ENCODE peak calls at places on chromosomes 1 and 21, in nine cellular contexts. C is psoas muscle; H is stimulated activated CD4-positive, alpha-beta T cell treated with anti-CD3 and anti-CD28 coated beads, Interleukin-1b, Interleukin-23, amount 100 ng/mL, for 4 hours; W is myocyte; S is naive thymus-derived CD4-positive, alpha-beta T cell; Y is heart left ventricle; M is colonic mucosa; Z is Panc1; J is OCI-M1. P is an unnamed sample.

GRCh38 chr1:87129606-87130005 is 199.1 kb upstream of the LMO4 start:
- DNase-seq in C (peak), H (no peak), W (no peak), S (no peak), Y (peak), M (no peak), Z (no peak), J (peak), P (no peak)

GRCh38 chr1:53728702-53729535 is 10.0 kb downstream of the GLIS1 start:
- DNase-seq in C (no peak), H (no peak), W (no peak), S (no peak), Y (no peak), M (no peak), Z (no peak), J (no peak), P (no peak)

GRCh38 chr1:113981962-113982931 is 3.0 kb downstream of the OLFML3 start:
- DNase-seq in C (peak), H (no peak), W (peak), S (no peak), Y (peak), M (peak), Z (no peak), J (peak), P (peak)

GRCh38 chr1:14090531-14090930 is 390.5 kb downstream of the PRDM2 start:
- DNase-seq in C (no peak), H (no peak), W (no peak), S (no peak), Y (no peak), M (no peak), Z (no peak), J (no peak), P (no peak)

GRCh38 chr1:102105931-102106550 is 109.3 kb upstream of the OLFM3 start:
- DNase-seq in C (no peak), H (no peak), W (no peak), S (no peak), Y (no peak), M (no peak), Z (no peak), J (no peak), P (no peak)

GRCh38 chr1:223717695-223718363 is 5.5 kb downstream of the CAPN2 start:
- DNase-seq in C (no peak), H (no peak), W (no peak), S (no peak), Y (no peak), M (no peak), Z (no peak), J (peak), P (no peak)

GRCh38 chr1:211331011-211331709 is 4.5 kb downstream of the TRAF5 start:
- DNase-seq in C (no peak), H (no peak), W (no peak), S (no peak), Y (no peak), M (no peak), Z (no peak), J (no peak), P (no peak)

GRCh38 chr21:38993561-38993960 is 187.8 kb downstream of the ETS2 start:
- DNase-seq in C (peak), H (no peak), W (peak), S (no peak), Y (peak), M (peak), Z (no peak), J (no peak), P (peak)

GRCh38 chr1:214448536-214448935 is 102.9 kb downstream of the PTPN14 start:
- DNase-seq in C (no peak), H (no peak), W (no peak), S (no peak), Y (no peak), M (no peak), Z (no peak), J (no peak), P (no peak)

GRCh38 chr1:52691856-52692255 is 6.3 kb downstream of the COA7 start:
- DNase-seq in C (no peak), H (no peak), W (peak), S (no peak), Y (no peak), M (no peak), Z (no peak), J (no peak), P (no peak)

GRCh38 chr1:224621813-224622682 is 5.9 kb downstream of the CNIH3 start:
- DNase-seq in C (no peak), H (no peak), W (no peak), S (no peak), Y (no peak), M (no peak), Z (no peak), J (no peak), P (no peak)

GRCh38 chr1:229033480-229033879 is 237.4 kb upstream of the RAB4A start:
- DNase-seq in C (no peak), H (no peak), W (no peak), S (no peak), Y (no peak), M (no peak), Z (no peak), J (no peak), P (no peak)

GRCh38 chr1:226938903-226939438 is 1.1 kb upstream of the COQ8A start:
- DNase-seq in C (no peak), H (no peak), W (no peak), S (peak), Y (no peak), M (no peak), Z (no peak), J (peak), P (no peak)

GRCh38 chr1:6510493-6510892 is 19.0 kb upstream of the PLEKHG5 start:
- DNase-seq in C (no peak), H (no peak), W (no peak), S (no peak), Y (no peak), M (no peak), Z (no peak), J (no peak), P (no peak)

GRCh38 chr1:1136547-1137230 is 20.8 kb upstream of the C1orf159 start:
- DNase-seq in C (no peak), H (no peak), W (no peak), S (no peak), Y (no peak), M (peak), Z (no peak), J (no peak), P (no peak)

GRCh38 chr1:48869116-48869893 is 92.6 kb upstream of the BEND5 start:
- DNase-seq in C (no peak), H (no peak), W (no peak), S (no peak), Y (no peak), M (no peak), Z (no peak), J (peak), P (no peak)

GRCh38 chr1:30866594-30866993 is 42.0 kb downstream of the SDC3 start:
- DNase-seq in C (no peak), H (no peak), W (no peak), S (no peak), Y (no peak), M (no peak), Z (no peak), J (no peak), P (no peak)

GRCh38 chr1:231694465-231695077 is 68.0 kb downstream of the DISC1 start:
- DNase-seq in C (no peak), H (no peak), W (no peak), S (no peak), Y (no peak), M (no peak), Z (no peak), J (no peak), P (no peak)

GRCh38 chr21:28345934-28346333 is 646.7 kb downstream of the LTN1 start:
- DNase-seq in C (no peak), H (no peak), W (no peak), S (no peak), Y (no peak), M (no peak), Z (no peak), J (peak), P (no peak)

GRCh38 chr1:38858833-38859560 is 575 bp downstream of the RRAGC start:
- DNase-seq in C (peak), H (peak), W (peak), S (peak), Y (peak), M (peak), Z (no peak), J (peak), P (peak)

GRCh38 chr1:244231572-244232315 is 180.7 kb downstream of the ZBTB18 start:
- DNase-seq in C (peak), H (no peak), W (peak), S (no peak), Y (no peak), M (no peak), Z (no peak), J (no peak), P (peak)

GRCh38 chr1:178030452-178030851 is 60.6 kb upstream of the SEC16B start:
- DNase-seq in C (peak), H (no peak), W (peak), S (no peak), Y (no peak), M (no peak), Z (no peak), J (no peak), P (peak)

GRCh38 chr1:203127672-203128611 is at the start of gene ADORA1:
- DNase-seq in C (peak), H (no peak), W (peak), S (no peak), Y (peak), M (peak), Z (no peak), J (peak), P (peak)

GRCh38 chr1:48251323-48251722 is 28.8 kb downstream of the SLC5A9 start:
- DNase-seq in C (no peak), H (no peak), W (no peak), S (no peak), Y (no peak), M (no peak), Z (no peak), J (no peak), P (no peak)

GRCh38 chr1:224929335-224930237 is at the start of gene DNAH14:
- DNase-seq in C (peak), H (peak), W (peak), S (no peak), Y (peak), M (peak), Z (no peak), J (peak), P (peak)

GRCh38 chr21:31354604-31355443 is 10.8 kb upstream of the TIAM1 start:
- DNase-seq in C (peak), H (peak), W (peak), S (peak), Y (no peak), M (no peak), Z (peak), J (peak), P (no peak)

P was measured in SJCRH30.